ENCODE peak calls at places on chromosome 4, in eight cellular contexts. L is progenitor cell of endocrine pancreas, C is cardiac fibroblast, E is neural progenitor cell, V is fibroblast of pulmonary artery, Y is esophagus squamous epithelium, Z is AG10803, U is right lobe of liver. J is an unnamed sample.

GRCh38 chr4:99458911-99459447 is 23.8 kb upstream of the ADH7 start:
- DNase-seq in V (peak), L (no peak), C (no peak), U (no peak), Z (peak), E (no peak), Y (no peak), J (no peak)

GRCh38 chr4:86961605-86962295 is 26.9 kb downstream of the AFF1 start:
- DNase-seq in V (peak), C (no peak), Y (no peak), U (no peak), L (no peak), Z (peak), E (no peak), J (no peak)

GRCh38 chr4:172042714-172043114 is 229.5 kb downstream of the GALNTL6 start:
- DNase-seq in C (peak), L (no peak), Z (no peak), U (no peak), V (no peak), E (no peak), Y (no peak), J (no peak)

GRCh38 chr4:142705820-142706219 is 140.3 kb downstream of the INPP4B start:
- DNase-seq in Y (no peak), Z (no peak), V (no peak), U (no peak), E (no peak), L (no peak), C (no peak), J (no peak)

GRCh38 chr4:155802573-155802972 is 43.8 kb downstream of the GUCY1B1 start:
- DNase-seq in Z (no peak), E (no peak), C (no peak), Y (no peak), U (no peak), V (no peak), L (no peak), J (no peak)

GRCh38 chr4:52588771-52589591 is 70.1 kb downstream of the USP46 start:
- DNase-seq in Z (peak), U (no peak), L (no peak), V (peak), C (peak), Y (no peak), E (no peak), J (no peak)

GRCh38 chr4:121656269-121656641 is 40.5 kb downstream of the ANXA5 start:
- DNase-seq in C (peak), Y (no peak), E (peak), Z (peak), U (no peak), V (peak), L (no peak), J (no peak)

GRCh38 chr4:159141193-159141592 is 38.3 kb downstream of the RAPGEF2 start:
- DNase-seq in C (peak), L (no peak), Z (no peak), V (no peak), E (no peak), Y (no peak), U (no peak), J (no peak)

GRCh38 chr4:574346-575161 is 1.5 kb downstream of the TMEM271 start:
- DNase-seq in U (no peak), Z (no peak), Y (no peak), L (no peak), C (no peak), E (no peak), V (no peak), J (no peak)

GRCh38 chr4:149161247-149161646 is 654.4 kb downstream of the IQCM start:
- DNase-seq in L (no peak), V (peak), U (no peak), C (peak), Y (no peak), E (no peak), Z (peak), J (no peak)

GRCh38 chr4:7083597-7084563 is 16.0 kb upstream of the GRPEL1 start:
- DNase-seq in U (no peak), Y (no peak), Z (no peak), C (no peak), V (no peak), L (no peak), E (no peak), J (no peak)

GRCh38 chr4:7313361-7313811 is 121.0 kb downstream of the SORCS2 start:
- DNase-seq in V (no peak), U (no peak), Z (no peak), C (no peak), Y (no peak), E (no peak), L (no peak), J (no peak)

GRCh38 chr4:28799696-28800095 is 1920.5 kb upstream of the PCDH7 start:
- DNase-seq in Y (no peak), U (no peak), E (no peak), Z (no peak), C (no peak), V (peak), L (no peak), J (no peak)

GRCh38 chr4:173211838-173212237 is 43.2 kb downstream of the GALNT7 start:
- DNase-seq in Z (peak), V (peak), E (no peak), L (no peak), Y (no peak), C (peak), U (no peak), J (no peak)

GRCh38 chr4:1300466-1301455 is 11.1 kb downstream of the MAEA start:
- DNase-seq in Z (peak), U (peak), V (peak), L (no peak), C (peak), Y (peak), E (no peak), J (no peak)

GRCh38 chr4:165464813-165465381 is 86.1 kb downstream of the CPE start:
- DNase-seq in C (peak), E (peak), Z (peak), V (peak), Y (no peak), U (no peak), L (no peak), J (no peak)

GRCh38 chr4:157984285-157984911 is 188.4 kb downstream of the GASK1B start:
- DNase-seq in V (no peak), C (peak), Y (no peak), E (no peak), Z (no peak), U (no peak), L (no peak), J (no peak)

GRCh38 chr4:112510468-112511293 is 5.3 kb downstream of the NEUROG2 start:
- DNase-seq in Z (no peak), C (no peak), L (no peak), Y (no peak), U (no peak), V (no peak), E (peak), J (no peak)

GRCh38 chr4:139749313-139749712 is 83.7 kb downstream of the MGST2 start:
- DNase-seq in U (no peak), C (no peak), Y (no peak), E (no peak), L (no peak), Z (no peak), V (no peak), J (no peak)

GRCh38 chr4:5365071-5366008 is 314.1 kb downstream of the STK32B start:
- DNase-seq in Y (no peak), V (peak), Z (peak), C (peak), E (no peak), L (no peak), U (no peak), J (no peak)

GRCh38 chr4:8583655-8584025 is 3.4 kb downstream of the GPR78 start:
- DNase-seq in L (no peak), E (no peak), Z (no peak), V (no peak), C (no peak), Y (no peak), U (no peak), J (no peak)

GRCh38 chr4:8586246-8586645 is 6.1 kb downstream of the GPR78 start:
- DNase-seq in Z (no peak), C (no peak), Y (no peak), L (no peak), V (no peak), U (no peak), E (no peak), J (no peak)

GRCh38 chr4:8586671-8587468 is 5.7 kb upstream of the CPZ start:
- DNase-seq in E (no peak), U (no peak), V (no peak), L (no peak), Z (no peak), C (no peak), Y (no peak), J (no peak)

GRCh38 chr4:8585721-8586161 is 5.5 kb downstream of the GPR78 start:
- DNase-seq in V (no peak), U (peak), Z (no peak), C (no peak), L (no peak), Y (no peak), E (no peak), J (no peak)

GRCh38 chr4:8585186-8585585 is 5.0 kb downstream of the GPR78 start:
- DNase-seq in V (no peak), L (no peak), E (peak), Z (no peak), U (peak), C (no peak), Y (no peak), J (no peak)
- TF ChIP-seq CTCF in V (no peak), L (peak), E (peak), Z (no peak), U (no peak), C (no peak), Y (no peak), J (no peak)

GRCh38 chr4:144748814-144749555 is 103.0 kb downstream of the HHIP start:
- DNase-seq in E (no peak), Z (no peak), L (no peak), C (peak), Y (no peak), U (no peak), V (peak), J (no peak)
- TF ChIP-seq CTCF in E (no peak), Z (no peak), L (no peak), C (no peak), Y (no peak), U (no peak), V (no peak), J (no peak)

GRCh38 chr4:150720973-150721518 is 139.1 kb downstream of the MAB21L2 start:
- DNase-seq in E (no peak), Z (no peak), L (no peak), Y (no peak), V (peak), U (no peak), C (peak), J (no peak)

GRCh38 chr4:150717952-150718351 is 136.0 kb downstream of the MAB21L2 start:
- DNase-seq in U (no peak), Y (no peak), L (no peak), E (no peak), V (no peak), Z (no peak), C (no peak), J (no peak)

GRCh38 chr4:150725957-150726523 is 144.1 kb downstream of the MAB21L2 start:
- DNase-seq in U (no peak), V (no peak), L (no peak), Z (no peak), C (no peak), E (no peak), Y (no peak), J (no peak)

GRCh38 chr4:150723727-150724411 is 141.9 kb downstream of the MAB21L2 start:
- DNase-seq in C (no peak), E (no peak), V (no peak), U (no peak), Z (no peak), L (no peak), Y (no peak), J (no peak)

DNA sequence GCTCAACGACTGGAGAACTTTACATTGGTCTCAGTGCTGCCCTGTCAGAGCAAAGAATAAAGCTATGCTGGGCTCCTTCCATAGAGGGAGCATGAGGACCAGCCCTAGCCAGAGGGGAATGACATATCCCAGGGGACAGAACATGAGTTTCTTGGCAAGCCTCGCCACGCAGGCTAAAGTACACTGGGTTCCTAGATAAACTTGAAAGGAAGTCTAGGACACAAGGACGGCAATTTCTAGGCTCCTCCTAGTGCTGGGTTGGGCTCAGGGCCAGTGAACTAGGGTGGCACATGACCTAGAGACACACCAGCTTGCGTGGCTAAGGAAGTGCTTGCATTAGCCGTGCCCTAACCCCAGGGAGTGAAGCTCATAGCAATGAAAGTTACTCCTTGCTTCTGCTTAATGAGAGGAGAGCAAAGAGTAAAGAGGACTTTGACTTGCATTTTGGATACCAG is 141.0 kb downstream of the MAB21L2 start:
- DNase-seq in U (peak), E (peak), V (peak), Y (no peak), L (no peak), C (peak), Z (no peak), J (no peak)
- TF ChIP-seq CTCF in U (peak), E (no peak), V (peak), Y (no peak), L (no peak), C (peak), Z (no peak), J (no peak)

GRCh38 chr4:77466430-77466829 is 139.2 kb upstream of the CXCL13 start:
- DNase-seq in L (no peak), Y (no peak), V (no peak), E (no peak), C (no peak), Z (no peak), U (no peak), J (no peak)

DNA sequence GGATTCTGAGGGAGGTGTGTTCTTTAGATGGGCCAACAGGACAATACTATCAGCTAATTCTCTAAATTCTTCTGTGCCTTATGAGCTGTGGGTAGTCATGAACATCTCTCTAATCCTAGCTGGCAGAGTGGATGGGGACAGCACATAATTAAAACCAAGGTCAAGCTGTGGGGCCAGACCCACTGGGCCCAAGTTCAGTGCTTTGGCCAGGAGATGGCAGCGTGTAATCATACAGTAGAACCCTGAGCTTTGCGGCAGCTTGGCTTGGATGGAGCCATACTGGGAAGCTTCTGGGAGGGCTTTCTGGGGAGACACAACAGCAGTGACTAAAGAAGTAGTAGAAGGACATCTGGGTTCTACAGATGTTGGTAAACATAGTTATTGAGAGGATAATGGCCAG is 140.3 kb upstream of the CXCL13 start:
- DNase-seq in E (no peak), C (peak), L (no peak), V (peak), U (no peak), Y (no peak), Z (peak), J (no peak)
- TF ChIP-seq CTCF in E (peak), C (peak), L (no peak), V (peak), U (peak), Y (peak), Z (peak), J (no peak)

GRCh38 chr4:130747842-130748241 is 1651.9 kb downstream of the C4orf33 start:
- DNase-seq in Y (no peak), L (no peak), U (no peak), Z (no peak), E (no peak), C (peak), V (peak), J (no peak)
- TF ChIP-seq CTCF in Y (no peak), L (peak), U (peak), Z (no peak), E (peak), C (peak), V (peak), J (no peak)

GRCh38 chr4:13248621-13249298 is 235.4 kb downstream of the RAB28 start:
- DNase-seq in V (peak), L (no peak), Z (peak), E (peak), U (no peak), C (peak), Y (no peak), J (no peak)
- TF ChIP-seq CTCF in V (peak), L (peak), Z (peak), E (peak), U (peak), C (peak), Y (no peak), J (no peak)

J was measured in natural killer cell.